ENCODE peak calls at places on chromosomes 1 and 21, in eight cellular contexts. M, P, F, C, G, D, Z and H are unnamed samples. For H3K36me3, the result is how much of the 10 kb centered on the place peaks cover.

GRCh38 chr1:104853276-104853675 is 1103.6 kb downstream of the AMY1C start:
- DNase-seq in M (no peak), P (no peak), F (no peak), C (no peak), G (no peak), D (no peak), Z (no peak), H (no peak)

GRCh38 chr1:100713636-100714035 is 5.9 kb upstream of the VCAM1 start:
- DNase-seq in M (no peak), P (no peak), F (no peak), C (no peak), G (no peak), D (no peak), Z (no peak), H (no peak)

GRCh38 chr1:221791846-221792245 is 50.0 kb upstream of the DUSP10 start:
- DNase-seq in M (no peak), P (no peak), F (no peak), C (no peak), G (no peak), D (no peak), Z (no peak), H (no peak)

GRCh38 chr21:43302356-43302700 is 124.6 kb downstream of the SIK1 start:
- DNase-seq in M (no peak), P (no peak), F (no peak), C (no peak), G (no peak), D (no peak), Z (no peak), H (no peak)

GRCh38 chr1:94106716-94107115 is 14.2 kb downstream of the ABCA4 start:
- DNase-seq in M (no peak), P (no peak), F (no peak), C (no peak), G (peak), D (peak), Z (no peak), H (no peak)

GRCh38 chr1:31795801-31796621 is 19.8 kb downstream of the SPOCD1 start:
- DNase-seq in M (no peak), P (no peak), F (no peak), C (no peak), G (peak), D (peak), Z (no peak), H (peak)

GRCh38 chr1:173355281-173356031 is 121.7 kb upstream of the PRDX6 start:
- DNase-seq in M (no peak), P (no peak), F (no peak), C (no peak), G (no peak), D (peak), Z (no peak), H (peak)

GRCh38 chr1:211381481-211382181 is 55.0 kb downstream of the TRAF5 start:
- DNase-seq in M (no peak), P (peak), F (no peak), C (no peak), G (no peak), D (no peak), Z (no peak), H (no peak)

GRCh38 chr21:44849616-44850130 is 23.8 kb downstream of the PTTG1IP start:
- DNase-seq in M (no peak), P (no peak), F (peak), C (no peak), G (no peak), D (no peak), Z (no peak), H (no peak)

GRCh38 chr1:8252266-8252951 is 65.5 kb upstream of the SLC45A1 start:
- DNase-seq in M (no peak), P (no peak), F (no peak), C (no peak), G (no peak), D (no peak), Z (no peak), H (no peak)

GRCh38 chr21:15520811-15521643 is 208.8 kb upstream of the USP25 start:
- DNase-seq in M (no peak), P (peak), F (no peak), C (no peak), G (peak), D (no peak), Z (peak), H (no peak)

GRCh38 chr1:68497358-68497698 is 446 bp upstream of the DEPDC1 start:
- DNase-seq in M (no peak), P (no peak), F (no peak), C (no peak), G (no peak), D (no peak), Z (no peak), H (no peak)

GRCh38 chr1:158422215-158422614 is 3.8 kb downstream of the OR10K2 start:
- DNase-seq in M (no peak), P (no peak), F (no peak), C (no peak), G (no peak), D (no peak), Z (peak), H (no peak)

GRCh38 chr1:173392895-173393654 is 84.1 kb upstream of the PRDX6 start:
- DNase-seq in M (no peak), P (no peak), F (no peak), C (peak), G (peak), D (peak), Z (no peak), H (peak)

GRCh38 chr1:81437649-81438048 is 363.1 kb upstream of the ADGRL2 start:
- DNase-seq in M (no peak), P (no peak), F (no peak), C (no peak), G (no peak), D (no peak), Z (no peak), H (no peak)

GRCh38 chr1:89288051-89288340 is 15.3 kb upstream of the GBP5 start:
- DNase-seq in M (no peak), P (no peak), F (no peak), C (no peak), G (no peak), D (no peak), Z (no peak), H (no peak)

GRCh38 chr1:22105611-22106207 is 37.2 kb downstream of the WNT4 start:
- DNase-seq in M (no peak), P (peak), F (no peak), C (peak), G (peak), D (peak), Z (peak), H (peak)

GRCh38 chr21:38170283-38170682 is 86.5 kb upstream of the KCNJ15 start:
- DNase-seq in M (no peak), P (no peak), F (no peak), C (peak), G (peak), D (peak), Z (peak), H (peak)

GRCh38 chr1:8371372-8371991 is 53.6 kb downstream of the SLC45A1 start:
- DNase-seq in M (no peak), P (no peak), F (peak), C (no peak), G (no peak), D (no peak), Z (no peak), H (no peak)

GRCh38 chr1:206930210-206930798 is 8.6 kb upstream of the FCMR start:
- DNase-seq in M (no peak), P (no peak), F (no peak), C (peak), G (no peak), D (no peak), Z (no peak), H (no peak)

GRCh38 chr1:3456449-3456963 is 2.0 kb downstream of the ARHGEF16 start:
- DNase-seq in M (no peak), P (no peak), F (no peak), C (no peak), G (no peak), D (no peak), Z (no peak), H (no peak)

GRCh38 chr1:43622471-43622870 is 27.5 kb upstream of the KDM4A start:
- DNase-seq in M (no peak), P (no peak), F (no peak), C (no peak), G (peak), D (peak), Z (no peak), H (peak)

GRCh38 chr1:43622901-43623780 is 26.8 kb upstream of the KDM4A start:
- DNase-seq in M (no peak), P (no peak), F (no peak), C (no peak), G (no peak), D (no peak), Z (no peak), H (no peak)

GRCh38 chr1:43621861-43622260 is 28.1 kb upstream of the KDM4A start:
- DNase-seq in M (no peak), P (no peak), F (no peak), C (no peak), G (no peak), D (no peak), Z (no peak), H (no peak)

GRCh38 chr1:43621386-43621785 is 28.6 kb upstream of the KDM4A start:
- DNase-seq in M (no peak), P (no peak), F (no peak), C (no peak), G (no peak), D (no peak), Z (no peak), H (no peak)

GRCh38 chr1:43625063-43625780 is 24.7 kb upstream of the KDM4A start:
- DNase-seq in M (no peak), P (no peak), F (no peak), C (no peak), G (no peak), D (no peak), Z (no peak), H (no peak)
- H3K36me3 ChIP-seq in M (under half), P (under half), F (under half), C (under half), G (under half), D (under half), Z (under half), H (under half)

DNA sequence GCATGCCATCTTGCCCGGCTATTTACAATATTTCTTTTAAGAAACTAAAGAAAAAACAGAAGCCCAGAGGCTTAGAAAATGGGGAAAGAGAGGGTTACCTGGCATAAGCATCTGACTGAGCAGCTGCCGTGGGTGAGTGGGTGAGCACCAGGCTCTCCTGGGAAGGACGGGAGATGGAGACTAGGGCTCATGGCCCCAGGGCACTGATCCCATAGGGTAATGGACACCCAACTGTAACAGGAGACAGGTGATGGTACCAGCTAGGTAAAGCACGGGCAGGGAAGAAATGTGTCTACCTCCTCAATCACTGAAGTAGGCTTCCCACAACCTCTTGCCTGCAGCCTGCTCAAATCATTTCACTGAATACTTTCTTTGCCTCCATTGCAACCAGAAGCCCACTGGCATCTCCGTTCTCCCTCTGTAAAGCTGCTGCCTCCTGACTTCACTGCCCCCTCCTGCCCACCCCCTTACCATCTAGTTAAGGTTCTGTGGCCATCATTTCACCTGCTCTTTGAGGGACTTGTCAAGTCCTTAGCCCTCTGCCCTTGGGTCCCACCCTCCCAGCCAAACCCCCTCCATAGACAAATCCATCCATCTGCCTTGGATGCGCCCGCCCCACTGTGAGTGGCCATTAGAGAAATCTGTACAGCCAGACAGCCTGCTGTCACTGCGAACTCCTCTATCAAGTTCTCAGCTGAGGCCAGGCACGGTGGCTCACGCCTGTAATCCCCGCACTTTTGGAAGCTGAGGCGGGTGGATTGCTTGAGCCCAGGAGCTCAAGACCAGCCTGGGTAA is 6.2 kb downstream of the TMEM125 start:
- DNase-seq in M (no peak), P (no peak), F (peak), C (no peak), G (no peak), D (no peak), Z (no peak), H (no peak)
- H3K4me3 ChIP-seq in M (no peak), P (no peak), F (no peak), C (no peak), G (no peak), D (no peak), Z (no peak), H (no peak)

GRCh38 chr21:23952269-23952668 is 1655.0 kb downstream of the MRPL39 start:
- DNase-seq in M (no peak), P (no peak), F (no peak), C (no peak), G (no peak), D (peak), Z (no peak), H (no peak)

GRCh38 chr21:23950344-23950743 is 1656.9 kb downstream of the MRPL39 start:
- DNase-seq in M (no peak), P (no peak), F (no peak), C (no peak), G (no peak), D (no peak), Z (no peak), H (no peak)

GRCh38 chr21:23949493-23949892 is 1657.8 kb downstream of the MRPL39 start:
- DNase-seq in M (no peak), P (no peak), F (no peak), C (no peak), G (no peak), D (no peak), Z (no peak), H (no peak)

GRCh38 chr21:23955130-23955873 is 1652.0 kb downstream of the MRPL39 start:
- DNase-seq in M (no peak), P (no peak), F (no peak), C (no peak), G (no peak), D (no peak), Z (no peak), H (no peak)

DNA sequence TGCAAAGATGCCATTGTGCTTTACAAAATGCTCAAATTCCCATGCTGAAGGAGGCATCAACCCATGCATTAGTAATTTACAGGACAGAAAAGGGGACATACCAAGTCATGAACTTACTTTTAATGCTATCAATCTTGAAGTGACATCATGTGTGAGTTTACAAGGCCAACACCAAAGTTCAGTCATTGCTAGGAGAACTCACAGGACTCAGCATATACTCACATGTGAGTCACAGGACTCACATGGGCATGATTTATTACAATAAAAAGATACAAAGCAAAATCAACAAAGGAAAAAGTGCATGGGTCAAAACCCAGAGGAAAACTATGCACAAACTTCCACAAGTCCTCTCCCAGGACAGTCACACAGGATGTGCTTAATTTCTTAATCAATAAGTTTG is 1656.0 kb downstream of the MRPL39 start:
- DNase-seq in M (no peak), P (no peak), F (no peak), C (no peak), G (peak), D (peak), Z (no peak), H (peak)
- H3K27ac ChIP-seq in M (no peak), P (no peak), F (no peak), C (no peak), G (no peak), D (no peak), Z (no peak), H (no peak)

GRCh38 chr21:32329776-32330175 is 31.1 kb downstream of the MRAP start:
- DNase-seq in M (no peak), P (no peak), F (no peak), C (no peak), G (peak), D (peak), Z (no peak), H (no peak)
- H3K36me3 ChIP-seq in M (under half), P (under half), F (half or more), C (under half), G (under half), D (under half), Z (half or more), H (under half)

DNA sequence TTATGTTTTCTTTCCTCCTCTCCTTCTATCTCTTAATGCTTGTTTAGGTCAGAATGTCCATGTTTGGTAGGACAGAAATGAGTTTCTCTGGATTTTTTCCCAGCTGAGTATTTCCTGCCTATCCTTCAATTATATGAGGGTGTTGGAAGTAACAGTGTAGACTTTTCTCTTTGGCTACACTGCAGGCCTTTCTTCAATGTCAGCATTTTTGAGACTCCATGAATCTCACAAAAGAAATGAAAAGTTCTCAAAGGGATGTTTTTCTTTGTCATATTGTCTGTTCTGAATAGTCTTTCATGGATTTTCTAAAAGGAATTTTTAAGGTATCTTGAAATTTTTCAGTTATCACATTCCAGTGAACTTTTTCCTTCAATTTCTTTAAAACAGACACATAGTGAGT is 124.2 kb downstream of the MACF1 start:
- DNase-seq in M (no peak), P (no peak), F (no peak), C (no peak), G (no peak), D (peak), Z (no peak), H (no peak)
- H3K4me3 ChIP-seq in M (peak), P (peak), F (no peak), C (no peak), G (no peak), D (no peak), Z (no peak), H (no peak)

GRCh38 chr1:59027176-59027575 is 243.3 kb upstream of the JUN start:
- DNase-seq in M (no peak), P (no peak), F (no peak), C (no peak), G (peak), D (no peak), Z (no peak), H (no peak)
- H3K27ac ChIP-seq in M (no peak), P (no peak), F (no peak), C (no peak), G (no peak), D (peak), Z (no peak), H (no peak)

GRCh38 chr21:31696424-31696823 is 35.5 kb downstream of the SCAF4 start:
- DNase-seq in M (no peak), P (no peak), F (no peak), C (no peak), G (no peak), D (no peak), Z (no peak), H (no peak)

GRCh38 chr21:31688603-31689368 is 29.3 kb downstream of the SOD1 start:
- DNase-seq in M (no peak), P (no peak), F (no peak), C (no peak), G (peak), D (peak), Z (no peak), H (no peak)

GRCh38 chr21:31698461-31698860 is 33.5 kb downstream of the SCAF4 start:
- DNase-seq in M (no peak), P (no peak), F (no peak), C (no peak), G (no peak), D (no peak), Z (no peak), H (no peak)

DNA sequence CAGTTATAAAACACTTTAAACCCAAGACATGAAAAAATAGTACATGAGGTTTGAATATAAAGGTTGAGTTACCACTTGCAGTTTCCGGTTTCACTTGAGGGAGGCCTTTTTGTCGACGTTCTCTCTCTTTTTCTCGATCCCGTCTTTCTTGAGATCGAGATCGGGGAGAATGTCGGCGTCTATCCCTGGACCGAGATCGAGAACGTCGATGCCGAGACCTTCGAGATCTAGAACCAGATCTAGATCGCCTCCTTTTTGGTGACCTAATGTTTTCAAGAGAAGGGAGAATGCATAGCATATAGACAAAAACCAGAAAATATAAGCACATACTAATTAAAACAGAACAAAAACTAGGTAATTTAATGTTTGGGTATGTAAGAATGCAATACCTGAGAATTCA is 33.7 kb downstream of the SOD1 start:
- DNase-seq in M (no peak), P (no peak), F (no peak), C (no peak), G (no peak), D (no peak), Z (no peak), H (no peak)
- H3K36me3 ChIP-seq in M (under half), P (half or more), F (half or more), C (half or more), G (under half), D (under half), Z (half or more), H (under half)

GRCh38 chr1:116765962-116766361 is 11.7 kb downstream of the CD2 start:
- DNase-seq in M (no peak), P (no peak), F (no peak), C (peak), G (no peak), D (peak), Z (no peak), H (no peak)

GRCh38 chr1:116767782-116768382 is 13.7 kb downstream of the CD2 start:
- DNase-seq in M (no peak), P (no peak), F (no peak), C (no peak), G (no peak), D (no peak), Z (no peak), H (no peak)

GRCh38 chr1:116768416-116768815 is 14.2 kb downstream of the CD2 start:
- DNase-seq in M (no peak), P (no peak), F (no peak), C (no peak), G (no peak), D (no peak), Z (no peak), H (no peak)

GRCh38 chr1:116764906-116765862 is 11.0 kb downstream of the CD2 start:
- DNase-seq in M (no peak), P (no peak), F (no peak), C (no peak), G (no peak), D (no peak), Z (no peak), H (no peak)

GRCh38 chr1:116766616-116767469 is 12.6 kb downstream of the CD2 start:
- DNase-seq in M (no peak), P (peak), F (no peak), C (no peak), G (no peak), D (no peak), Z (no peak), H (no peak)
- H3K4me3 ChIP-seq in M (no peak), P (peak), F (no peak), C (no peak), G (no peak), D (no peak), Z (no peak), H (no peak)

DNA sequence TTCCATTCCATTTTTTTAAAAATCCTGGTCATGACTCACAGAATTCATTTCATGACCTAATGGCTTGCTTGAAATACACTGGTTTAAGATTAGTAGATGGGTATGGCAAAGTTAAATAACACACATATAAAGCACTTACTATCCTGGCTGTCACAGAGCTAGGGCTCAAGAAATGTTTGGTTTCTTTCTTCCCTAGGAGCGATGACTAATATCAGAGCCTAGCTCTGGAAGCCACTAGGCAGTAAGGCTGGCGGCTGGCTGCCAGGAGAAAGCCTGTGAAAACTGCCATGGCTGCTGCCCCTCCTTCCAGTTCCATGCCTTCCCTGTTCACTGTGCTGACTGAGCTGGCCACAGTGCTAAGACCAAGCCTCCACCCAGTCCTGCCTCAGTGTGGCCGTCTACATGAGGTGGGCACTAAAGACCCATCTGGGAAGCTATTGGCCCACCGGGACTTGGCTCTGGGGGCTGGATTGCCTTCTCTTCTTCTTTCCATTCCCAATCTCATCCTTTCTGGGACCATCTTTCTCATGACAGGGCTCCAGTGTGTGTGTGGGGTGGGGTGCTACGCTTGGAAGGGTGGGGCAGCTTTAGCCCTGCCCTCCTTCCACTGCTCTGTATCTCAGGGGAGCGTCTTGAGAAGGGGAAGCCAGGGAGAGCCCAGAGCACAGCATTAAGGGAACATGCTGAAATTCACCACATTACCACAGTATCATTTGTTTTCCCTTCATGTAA is 10.8 kb upstream of the ASCL5 start:
- DNase-seq in M (peak), P (no peak), F (no peak), C (peak), G (peak), D (peak), Z (no peak), H (peak)
- H3K27ac ChIP-seq in M (peak), P (no peak), F (no peak), C (no peak), G (peak), D (peak), Z (no peak), H (peak)